ENCODE peak calls at places on chromosomes 1 and 21, in nine cellular contexts. X, O, Z, D, U, F, A, V and M are unnamed samples. For H3K36me3 and H3K4me1, the result is how much of the 10 kb centered on the place peaks cover.

GRCh38 chr1:58573705-58574591 is 3.1 kb downstream of the TACSTD2 start:
- DNase-seq in X (no peak), O (no peak), Z (no peak), D (no peak), U (no peak), F (no peak), A (peak), V (no peak), M (no peak)

GRCh38 chr1:24351918-24352637 is 32.9 kb downstream of the GRHL3 start:
- DNase-seq in X (no peak), O (no peak), Z (no peak), D (no peak), U (peak), F (peak), A (peak), V (no peak), M (no peak)

GRCh38 chr1:197066719-197067456 is at the start of gene F13B:
- DNase-seq in X (no peak), O (no peak), Z (no peak), D (no peak), U (peak), F (no peak), A (no peak), V (no peak), M (no peak)

GRCh38 chr1:154719586-154720327 is 111.8 kb upstream of the ADAR start:
- DNase-seq in X (no peak), O (no peak), Z (no peak), D (no peak), U (no peak), F (no peak), A (no peak), V (no peak), M (no peak)

GRCh38 chr1:220908757-220909156 is 29.5 kb downstream of the HLX start:
- DNase-seq in X (no peak), O (no peak), Z (no peak), D (no peak), U (peak), F (peak), A (no peak), V (no peak), M (no peak)

GRCh38 chr1:65147424-65148177 is 402 bp upstream of the AK4 start:
- DNase-seq in X (peak), O (peak), Z (peak), D (peak), U (no peak), F (peak), A (peak), V (peak), M (no peak)

GRCh38 chr1:160625725-160626498 is 20.9 kb downstream of the SLAMF1 start:
- DNase-seq in X (no peak), O (no peak), Z (no peak), D (no peak), U (no peak), F (no peak), A (no peak), V (no peak), M (no peak)

GRCh38 chr1:165898837-165899236 is 71.4 kb downstream of the UCK2 start:
- DNase-seq in X (no peak), O (no peak), Z (no peak), D (no peak), U (peak), F (peak), A (peak), V (peak), M (no peak)

GRCh38 chr1:98179159-98179558 is 258.3 kb upstream of the DPYD start:
- DNase-seq in X (no peak), O (no peak), Z (no peak), D (no peak), U (no peak), F (no peak), A (no peak), V (no peak), M (no peak)

GRCh38 chr1:113142791-113143190 is 69.8 kb downstream of the LRIG2 start:
- DNase-seq in X (no peak), O (no peak), Z (no peak), D (no peak), U (peak), F (no peak), A (no peak), V (no peak), M (no peak)

DNA sequence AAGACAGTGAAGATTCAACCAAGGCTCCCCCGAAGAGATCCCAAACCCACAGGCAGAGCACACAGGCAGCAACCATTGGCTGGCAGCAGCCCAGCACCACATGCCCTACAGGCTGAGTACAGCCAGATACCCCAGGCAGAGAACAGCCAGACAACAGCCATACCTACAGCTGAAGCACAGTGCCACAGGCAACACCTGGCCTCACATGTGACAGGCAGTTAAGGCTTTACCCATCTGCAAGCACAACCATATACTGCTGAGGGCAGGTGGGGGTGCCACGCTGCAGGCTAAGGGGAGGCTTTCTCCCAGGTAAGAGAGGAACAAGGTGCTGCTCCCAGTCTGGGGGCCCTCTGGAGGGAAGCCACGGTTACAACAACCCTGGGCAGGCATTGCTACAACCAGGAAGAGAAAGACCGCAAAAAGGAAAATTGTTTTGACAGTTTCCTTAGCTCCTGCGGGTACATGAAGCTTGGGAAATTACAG is 12.3 kb downstream of the CHIT1 start:
- DNase-seq in X (no peak), O (no peak), Z (no peak), D (no peak), U (no peak), F (peak), A (no peak), V (no peak), M (no peak)
- TF ChIP-seq CTCF in X (no peak), O (no peak), Z (no peak), D (no peak), U (no peak), F (peak), A (peak), V (no peak), M (no peak)

GRCh38 chr1:45009296-45009865 is 1.7 kb downstream of the HECTD3 start:
- DNase-seq in X (no peak), O (no peak), Z (no peak), D (no peak), U (no peak), F (no peak), A (no peak), V (no peak), M (no peak)

GRCh38 chr1:45011837-45012638 is at the start of gene UROD:
- DNase-seq in X (peak), O (peak), Z (peak), D (peak), U (peak), F (peak), A (peak), V (peak), M (peak)

GRCh38 chr1:45010855-45011811 is at the start of gene HECTD3:
- DNase-seq in X (peak), O (peak), Z (peak), D (peak), U (peak), F (peak), A (peak), V (peak), M (peak)

GRCh38 chr1:45008516-45008915 is 2.6 kb downstream of the HECTD3 start:
- DNase-seq in X (no peak), O (no peak), Z (no peak), D (no peak), U (no peak), F (no peak), A (no peak), V (no peak), M (no peak)

DNA sequence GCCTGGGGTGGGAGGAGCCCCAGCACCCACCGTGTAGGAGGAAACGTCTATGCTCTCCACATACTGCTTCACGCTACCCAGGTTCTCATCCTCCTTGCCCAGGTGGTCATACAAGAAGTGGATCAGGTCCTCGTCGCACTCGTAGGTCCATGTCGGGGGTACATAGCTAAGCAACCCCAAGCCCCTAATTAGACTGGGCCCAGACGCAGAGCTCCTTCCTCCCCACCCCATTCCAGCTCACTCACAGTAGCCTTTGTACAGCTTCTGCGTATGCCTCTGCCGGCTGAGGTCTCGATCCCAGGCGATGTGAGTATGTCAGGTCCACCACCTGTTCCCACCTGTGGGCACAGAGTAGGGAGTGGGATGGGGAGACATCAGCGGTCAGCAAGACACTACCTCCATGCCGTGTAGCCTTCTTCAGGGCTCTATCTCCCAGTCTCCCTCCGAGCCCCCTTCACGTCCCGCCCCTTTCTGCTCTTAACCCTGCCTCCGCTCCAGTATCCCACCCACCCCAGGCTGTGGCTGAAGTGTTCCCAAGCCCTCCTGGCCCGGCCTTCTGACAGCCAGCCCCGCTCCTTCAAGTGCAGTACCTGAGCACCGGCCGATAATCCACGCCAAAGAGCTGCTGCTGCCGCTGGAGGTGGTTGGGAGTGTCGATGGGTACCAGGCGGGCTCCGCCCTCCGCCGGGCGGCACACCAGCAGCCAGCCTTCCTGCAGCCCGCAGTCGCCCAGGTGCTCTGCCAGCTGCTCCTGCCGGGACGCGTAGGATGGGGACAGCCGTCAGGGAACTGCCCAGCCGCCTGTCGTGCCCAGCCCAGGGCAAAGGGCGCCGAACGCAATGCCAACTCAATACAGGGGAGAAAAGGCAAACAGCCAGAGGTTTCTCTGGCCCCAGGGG is 919 bp downstream of the HECTD3 start:
- DNase-seq in X (peak), O (peak), Z (no peak), D (peak), U (no peak), F (peak), A (peak), V (no peak), M (peak)
- H3K36me3 ChIP-seq in X (half or more), O (under half), Z (under half), D (under half), U (under half), F (under half), A (under half), V (under half), M (half or more)

GRCh38 chr1:42686418-42686817 is 4.2 kb downstream of the YBX1 start:
- DNase-seq in X (no peak), O (no peak), Z (no peak), D (no peak), U (no peak), F (no peak), A (no peak), V (no peak), M (no peak)
- H3K4me1 ChIP-seq in X (half or more), O (under half), Z (half or more), D (half or more), U (under half), F (half or more), A (under half), V (half or more), M (half or more)

DNA sequence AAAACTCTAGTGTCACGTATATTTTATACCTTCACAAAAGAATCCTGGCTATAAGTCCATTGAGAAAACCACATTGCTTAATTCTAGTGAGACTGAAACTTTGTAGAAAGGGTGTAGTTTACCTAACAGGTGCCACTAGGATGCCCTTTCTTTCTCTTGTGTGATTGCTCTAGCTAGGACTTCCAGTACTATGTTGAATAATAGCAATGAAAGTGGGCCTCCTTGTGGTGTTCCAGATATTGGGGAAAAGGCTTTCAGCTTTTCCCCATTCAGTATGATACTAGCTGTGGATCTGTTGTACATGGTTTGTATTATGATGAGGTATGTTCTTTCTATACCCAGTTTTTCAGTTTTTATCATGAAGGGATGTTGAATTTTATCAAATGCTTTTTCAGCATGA is 39.7 kb upstream of the CHODL start:
- DNase-seq in X (no peak), O (no peak), Z (no peak), D (no peak), U (no peak), F (no peak), A (no peak), V (no peak), M (no peak)
- TF ChIP-seq CTCF in X (no peak), O (no peak), Z (no peak), D (peak), U (no peak), F (no peak), A (no peak), V (no peak), M (no peak)

DNA sequence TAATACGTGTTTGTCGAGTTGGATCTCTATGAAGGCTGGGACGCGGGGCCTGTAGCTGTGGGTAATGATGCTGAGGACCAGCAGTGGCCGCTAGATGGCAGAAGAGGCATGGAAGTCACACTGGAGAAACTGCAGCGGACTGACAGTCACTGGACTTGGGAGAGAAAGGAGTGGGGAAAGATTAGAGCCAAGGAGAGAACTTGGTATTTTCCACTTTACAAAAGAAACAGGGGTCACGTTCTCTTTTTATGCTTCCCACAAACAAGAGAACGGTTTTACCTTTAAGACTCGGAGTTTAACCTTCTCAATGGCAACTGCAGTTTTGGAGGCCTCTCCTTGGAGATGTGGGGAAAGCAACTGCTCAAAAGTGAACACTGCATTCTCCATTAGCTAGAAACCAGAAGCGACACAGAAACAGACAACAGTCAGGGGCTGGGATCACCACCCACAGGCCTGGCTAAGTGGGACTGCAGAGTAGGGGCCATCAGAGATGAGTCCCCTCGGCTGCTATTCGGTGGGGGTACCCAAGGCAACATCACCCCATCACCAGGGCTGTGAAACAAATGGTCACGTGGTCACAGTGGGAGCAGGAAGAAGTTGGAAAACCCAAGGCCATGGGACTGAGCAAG is 51.1 kb upstream of the EDEM3 start:
- DNase-seq in X (peak), O (peak), Z (peak), D (peak), U (peak), F (peak), A (peak), V (peak), M (peak)
- H3K36me3 ChIP-seq in X (half or more), O (under half), Z (under half), D (under half), U (under half), F (under half), A (under half), V (under half), M (under half)

GRCh38 chr1:228062085-228062791 is 20.3 kb upstream of the ARF1 start:
- DNase-seq in X (peak), O (no peak), Z (peak), D (no peak), U (no peak), F (no peak), A (no peak), V (no peak), M (no peak)
- H3K4me1 ChIP-seq in X (under half), O (under half), Z (under half), D (under half), U (under half), F (under half), A (under half), V (under half), M (under half)

GRCh38 chr1:63135174-63135512 is 187.2 kb upstream of the FOXD3 start:
- DNase-seq in X (no peak), O (no peak), Z (no peak), D (no peak), U (no peak), F (no peak), A (no peak), V (no peak), M (no peak)
- TF ChIP-seq CTCF in X (no peak), O (no peak), Z (no peak), D (no peak), U (no peak), F (no peak), A (no peak), V (no peak), M (no peak)

GRCh38 chr1:204983121-204983520 is 59.9 kb upstream of the CNTN2 start:
- DNase-seq in X (no peak), O (no peak), Z (no peak), D (no peak), U (no peak), F (no peak), A (no peak), V (no peak), M (no peak)
- H3K36me3 ChIP-seq in X (under half), O (under half), Z (under half), D (under half), U (under half), F (under half), A (under half), V (under half), M (under half)

DNA sequence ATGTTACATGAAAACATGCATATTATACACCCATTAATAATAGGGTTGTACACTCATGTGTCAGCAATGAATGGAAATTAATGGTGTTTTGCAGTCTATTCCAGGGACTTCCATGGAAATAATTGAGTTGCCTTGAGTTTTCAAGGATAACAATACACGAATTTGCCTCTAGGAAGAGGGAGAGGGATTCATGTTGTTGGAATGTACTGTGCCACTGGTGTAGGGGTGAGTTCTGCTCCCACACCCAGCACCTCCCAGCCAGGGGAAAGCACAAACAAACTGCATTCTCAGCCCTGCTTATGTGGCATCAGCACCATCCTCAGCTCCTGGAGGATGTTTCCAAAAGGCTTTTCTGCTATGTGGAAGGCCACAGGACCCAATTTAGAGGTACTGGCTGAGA is 57.8 kb downstream of the BCAR3 start:
- DNase-seq in X (no peak), O (no peak), Z (no peak), D (no peak), U (peak), F (no peak), A (peak), V (no peak), M (no peak)
- H3K4me1 ChIP-seq in X (under half), O (under half), Z (under half), D (under half), U (under half), F (under half), A (half or more), V (half or more), M (under half)